ENCODE peak calls at places on chromosomes 6 and 20, in ten cellular contexts. K is non-pigmented ciliary epithelial cell; M is NB4; O is effector memory CD4-positive, alpha-beta T cell; B is AG09309; Z is CD4-positive, alpha-beta T cell; T is T-helper 1 cell; V is ACHN; P is GM12865; S is stimulated activated CD8-positive, alpha-beta memory T cell treated with anti-CD3 and anti-CD28 coated beads, Interleukin-4, amount 100 ng/mL, for 48 hours. D is an unnamed sample.

GRCh38 chr6:70221025-70221714 is 81.7 kb downstream of the COL9A1 start:
- DNase-seq in K (no peak), M (peak; percentile 49), O (no peak), B (no peak), Z (no peak), T (no peak), V (peak; percentile 38), P (peak; percentile 23), S (no peak), D (no peak)

GRCh38 chr20:62307226-62308101 is 4.7 kb downstream of the ADRM1 start:
- DNase-seq in K (no peak), M (no peak), O (no peak), B (no peak), Z (no peak), T (no peak), V (no peak), P (no peak), S (no peak), D (no peak)

GRCh38 chr6:33838979-33839378 is 35.2 kb upstream of the MLN start:
- DNase-seq in K (no peak), M (peak; percentile 34), O (no peak), B (no peak), Z (no peak), T (no peak), V (no peak), P (no peak), S (no peak), D (no peak)

GRCh38 chr6:122798099-122798641 is 9.1 kb downstream of the SMPDL3A start:
- DNase-seq in K (no peak), M (no peak), O (no peak), B (no peak), Z (no peak), T (no peak), V (peak; percentile 81), P (peak; percentile 14), S (peak; percentile 30), D (peak; percentile 69)

GRCh38 chr6:16947461-16948159 is 154.2 kb upstream of the STMND1 start:
- DNase-seq in K (peak; percentile 77), M (no peak), O (no peak), B (peak; percentile 100), Z (no peak), T (no peak), V (no peak), P (no peak), S (no peak), D (peak; percentile 74)

GRCh38 chr6:34656378-34657036 is 40.1 kb downstream of the ILRUN start:
- DNase-seq in K (peak; percentile 48), M (peak; percentile 71), O (no peak), B (peak; percentile 61), Z (no peak), T (no peak), V (no peak), P (peak; percentile 97), S (peak; percentile 48), D (peak; percentile 20)

GRCh38 chr6:42845327-42845694 is 34.1 kb upstream of the RPL7L1 start:
- DNase-seq in K (no peak), M (no peak), O (no peak), B (no peak), Z (no peak), T (no peak), V (no peak), P (no peak), S (no peak), D (no peak)

GRCh38 chr20:840858-841567 is 7.5 kb downstream of the FAM110A start:
- DNase-seq in K (no peak), M (no peak), O (no peak), B (no peak), Z (no peak), T (no peak), V (no peak), P (no peak), S (no peak), D (no peak)

GRCh38 chr6:127190552-127190951 is 72.1 kb downstream of the RSPO3 start:
- DNase-seq in K (no peak), M (peak; percentile 67), O (no peak), B (no peak), Z (no peak), T (no peak), V (peak; percentile 47), P (peak; percentile 26), S (no peak), D (no peak)

GRCh38 chr6:21712213-21712612 is 118.7 kb downstream of the SOX4 start:
- DNase-seq in K (no peak), M (no peak), O (no peak), B (no peak), Z (no peak), T (no peak), V (no peak), P (no peak), S (no peak), D (no peak)

GRCh38 chr6:51913265-51913664 is 174.1 kb downstream of the PKHD1 start:
- DNase-seq in K (no peak), M (peak; percentile 58), O (no peak), B (no peak), Z (no peak), T (no peak), V (no peak), P (no peak), S (no peak), D (no peak)

GRCh38 chr20:48791666-48792071 is 36.1 kb downstream of the PREX1 start:
- DNase-seq in K (no peak), M (no peak), O (no peak), B (peak; percentile 59), Z (no peak), T (no peak), V (no peak), P (no peak), S (no peak), D (no peak)

GRCh38 chr6:87794922-87795885 is 93.2 kb upstream of the AKIRIN2 start:
- DNase-seq in K (no peak), M (no peak), O (no peak), B (no peak), Z (no peak), T (no peak), V (no peak), P (no peak), S (no peak), D (no peak)

D was measured in epithelial cell of prostate.